ENCODE peak calls at places on chromosomes 11 and 22, in eight cellular contexts. One of them, this sample, is unnamed. For H3K4me1, the result is how much of the 10 kb centered on the place peaks cover.

GRCh38 chr11:2800655-2801531 is 84.7 kb downstream of the CDKN1C start:
- DNase-seq in mucosa of descending colon: no peak
- DNase-seq in A549: no peak
- DNase-seq in lower lobe of right lung: peak
- DNase-seq in esophagus squamous epithelium: no peak
- DNase-seq in adipocyte: no peak
- DNase-seq in tibial nerve: no peak
- DNase-seq in upper lobe of right lung: peak
- DNase-seq in this sample: no peak

GRCh38 chr22:23117890-23118646 is 23.7 kb downstream of the RSPH14 start:
- DNase-seq in esophagus squamous epithelium: no peak
- DNase-seq in adipocyte: no peak
- DNase-seq in upper lobe of right lung: no peak
- DNase-seq in lower lobe of right lung: no peak
- DNase-seq in mucosa of descending colon: no peak
- DNase-seq in tibial nerve: no peak
- DNase-seq in A549: no peak
- DNase-seq in this sample: no peak

GRCh38 chr11:67384851-67385366 is 6.9 kb upstream of the RAD9A start:
- DNase-seq in tibial nerve: no peak
- DNase-seq in mucosa of descending colon: no peak
- DNase-seq in adipocyte: peak
- DNase-seq in upper lobe of right lung: no peak
- DNase-seq in A549: peak
- DNase-seq in esophagus squamous epithelium: no peak
- DNase-seq in lower lobe of right lung: no peak
- DNase-seq in this sample: no peak

GRCh38 chr22:25736378-25737011 is 5.5 kb upstream of the MYO18B start:
- DNase-seq in adipocyte: no peak
- DNase-seq in A549: no peak
- DNase-seq in tibial nerve: no peak
- DNase-seq in upper lobe of right lung: no peak
- DNase-seq in mucosa of descending colon: no peak
- DNase-seq in lower lobe of right lung: no peak
- DNase-seq in esophagus squamous epithelium: no peak
- DNase-seq in this sample: no peak

GRCh38 chr11:20047006-20047405 is 113.3 kb downstream of the DBX1 start:
- DNase-seq in mucosa of descending colon: no peak
- DNase-seq in A549: no peak
- DNase-seq in upper lobe of right lung: no peak
- DNase-seq in tibial nerve: no peak
- DNase-seq in esophagus squamous epithelium: no peak
- DNase-seq in lower lobe of right lung: no peak
- DNase-seq in adipocyte: no peak
- DNase-seq in this sample: no peak

GRCh38 chr11:110026823-110027626 is 66.2 kb upstream of the ZC3H12C start:
- DNase-seq in adipocyte: no peak
- DNase-seq in esophagus squamous epithelium: no peak
- DNase-seq in A549: no peak
- DNase-seq in tibial nerve: peak
- DNase-seq in lower lobe of right lung: no peak
- DNase-seq in upper lobe of right lung: no peak
- DNase-seq in mucosa of descending colon: peak
- DNase-seq in this sample: no peak

GRCh38 chr22:23119492-23120414 is 22.0 kb downstream of the RSPH14 start:
- DNase-seq in tibial nerve: no peak
- DNase-seq in upper lobe of right lung: no peak
- DNase-seq in lower lobe of right lung: no peak
- DNase-seq in adipocyte: no peak
- DNase-seq in mucosa of descending colon: no peak
- DNase-seq in A549: no peak
- DNase-seq in esophagus squamous epithelium: no peak
- DNase-seq in this sample: no peak

GRCh38 chr11:23765862-23766261 is 731.0 kb upstream of the LUZP2 start:
- DNase-seq in upper lobe of right lung: no peak
- DNase-seq in tibial nerve: no peak
- DNase-seq in A549: no peak
- DNase-seq in lower lobe of right lung: no peak
- DNase-seq in mucosa of descending colon: no peak
- DNase-seq in adipocyte: peak
- DNase-seq in esophagus squamous epithelium: no peak
- DNase-seq in this sample: no peak

GRCh38 chr11:46391578-46392420 is at the start of gene CHRM4:
- DNase-seq in A549: peak
- DNase-seq in tibial nerve: no peak
- DNase-seq in mucosa of descending colon: no peak
- DNase-seq in esophagus squamous epithelium: no peak
- DNase-seq in lower lobe of right lung: no peak
- DNase-seq in upper lobe of right lung: no peak
- DNase-seq in adipocyte: peak
- DNase-seq in this sample: no peak

GRCh38 chr11:103013426-103013825 is 57.9 kb upstream of the MMP13 start:
- DNase-seq in upper lobe of right lung: no peak
- DNase-seq in A549: no peak
- DNase-seq in mucosa of descending colon: no peak
- DNase-seq in esophagus squamous epithelium: no peak
- DNase-seq in lower lobe of right lung: no peak
- DNase-seq in adipocyte: peak
- DNase-seq in tibial nerve: no peak
- DNase-seq in this sample: no peak

GRCh38 chr22:44032126-44032730 is 8.1 kb downstream of the PARVB start:
- DNase-seq in lower lobe of right lung: peak
- DNase-seq in upper lobe of right lung: no peak
- DNase-seq in esophagus squamous epithelium: no peak
- DNase-seq in tibial nerve: no peak
- DNase-seq in adipocyte: no peak
- DNase-seq in A549: no peak
- DNase-seq in mucosa of descending colon: no peak
- DNase-seq in this sample: no peak

GRCh38 chr22:40463017-40463631 is 92.7 kb downstream of the SGSM3 start:
- DNase-seq in A549: no peak
- DNase-seq in esophagus squamous epithelium: no peak
- DNase-seq in upper lobe of right lung: no peak
- DNase-seq in lower lobe of right lung: no peak
- DNase-seq in mucosa of descending colon: peak
- DNase-seq in adipocyte: no peak
- DNase-seq in tibial nerve: no peak
- DNase-seq in this sample: no peak

GRCh38 chr11:30895046-30895445 is 308.9 kb upstream of the MPPED2 start:
- DNase-seq in upper lobe of right lung: no peak
- DNase-seq in adipocyte: no peak
- DNase-seq in mucosa of descending colon: no peak
- DNase-seq in lower lobe of right lung: no peak
- DNase-seq in esophagus squamous epithelium: no peak
- DNase-seq in tibial nerve: no peak
- DNase-seq in A549: no peak
- DNase-seq in this sample: no peak

GRCh38 chr11:120112174-120112796 is 25.6 kb downstream of the TRIM29 start:
- DNase-seq in adipocyte: no peak
- DNase-seq in lower lobe of right lung: no peak
- DNase-seq in upper lobe of right lung: no peak
- DNase-seq in tibial nerve: no peak
- DNase-seq in A549: no peak
- DNase-seq in esophagus squamous epithelium: no peak
- DNase-seq in mucosa of descending colon: no peak
- DNase-seq in this sample: no peak

GRCh38 chr11:11960687-11961086 is 47.7 kb downstream of the DKK3 start:
- DNase-seq in lower lobe of right lung: no peak
- DNase-seq in adipocyte: no peak
- DNase-seq in A549: no peak
- DNase-seq in upper lobe of right lung: no peak
- DNase-seq in esophagus squamous epithelium: no peak
- DNase-seq in mucosa of descending colon: no peak
- DNase-seq in tibial nerve: no peak
- DNase-seq in this sample: no peak

GRCh38 chr11:15073361-15074205 is at the start of gene CALCB:
- DNase-seq in esophagus squamous epithelium: no peak
- DNase-seq in adipocyte: peak
- DNase-seq in A549: peak
- DNase-seq in mucosa of descending colon: peak
- DNase-seq in tibial nerve: no peak
- DNase-seq in lower lobe of right lung: peak
- DNase-seq in upper lobe of right lung: no peak
- DNase-seq in this sample: no peak

GRCh38 chr22:30275625-30276024 is 9.0 kb upstream of the OSM start:
- DNase-seq in A549: no peak
- DNase-seq in esophagus squamous epithelium: no peak
- DNase-seq in lower lobe of right lung: no peak
- DNase-seq in adipocyte: no peak
- DNase-seq in mucosa of descending colon: no peak
- DNase-seq in upper lobe of right lung: no peak
- DNase-seq in tibial nerve: no peak
- DNase-seq in this sample: no peak

GRCh38 chr11:134466035-134466908 is 54.2 kb upstream of the B3GAT1 start:
- DNase-seq in A549: no peak
- DNase-seq in lower lobe of right lung: no peak
- DNase-seq in esophagus squamous epithelium: no peak
- DNase-seq in adipocyte: no peak
- DNase-seq in tibial nerve: no peak
- DNase-seq in mucosa of descending colon: peak
- DNase-seq in upper lobe of right lung: no peak
- DNase-seq in this sample: no peak

GRCh38 chr11:26677566-26677965 is 44.3 kb downstream of the SLC5A12 start:
- DNase-seq in lower lobe of right lung: no peak
- DNase-seq in adipocyte: no peak
- DNase-seq in tibial nerve: no peak
- DNase-seq in upper lobe of right lung: no peak
- DNase-seq in mucosa of descending colon: no peak
- DNase-seq in esophagus squamous epithelium: no peak
- DNase-seq in A549: no peak
- DNase-seq in this sample: no peak

GRCh38 chr11:2142300-2142759 is 3.1 kb upstream of the IGF2 start:
- DNase-seq in mucosa of descending colon: no peak
- DNase-seq in A549: no peak
- DNase-seq in adipocyte: peak
- DNase-seq in tibial nerve: no peak
- DNase-seq in esophagus squamous epithelium: no peak
- DNase-seq in upper lobe of right lung: no peak
- DNase-seq in lower lobe of right lung: no peak
- DNase-seq in this sample: no peak

GRCh38 chr22:20239951-20240773 is 28.0 kb downstream of the RTN4R start:
- DNase-seq in mucosa of descending colon: no peak
- DNase-seq in upper lobe of right lung: no peak
- DNase-seq in adipocyte: no peak
- DNase-seq in lower lobe of right lung: no peak
- DNase-seq in tibial nerve: no peak
- DNase-seq in esophagus squamous epithelium: no peak
- DNase-seq in A549: no peak
- DNase-seq in this sample: no peak

GRCh38 chr22:19291218-19291579 is 320 bp downstream of the CLTCL1 start:
- DNase-seq in esophagus squamous epithelium: no peak
- DNase-seq in tibial nerve: no peak
- DNase-seq in upper lobe of right lung: peak
- DNase-seq in lower lobe of right lung: peak
- DNase-seq in adipocyte: peak
- DNase-seq in A549: no peak
- DNase-seq in mucosa of descending colon: peak
- DNase-seq in this sample: no peak

GRCh38 chr11:12411806-12412727 is 34.7 kb downstream of the PARVA start:
- DNase-seq in A549: peak
- DNase-seq in tibial nerve: peak
- DNase-seq in mucosa of descending colon: peak
- DNase-seq in esophagus squamous epithelium: no peak
- DNase-seq in adipocyte: peak
- DNase-seq in upper lobe of right lung: no peak
- DNase-seq in lower lobe of right lung: peak
- DNase-seq in this sample: peak

GRCh38 chr11:1049431-1049891 is 12.9 kb upstream of the MUC6 start:
- DNase-seq in tibial nerve: no peak
- DNase-seq in A549: no peak
- DNase-seq in adipocyte: no peak
- DNase-seq in lower lobe of right lung: peak
- DNase-seq in upper lobe of right lung: peak
- DNase-seq in mucosa of descending colon: no peak
- DNase-seq in esophagus squamous epithelium: no peak
- DNase-seq in this sample: no peak

GRCh38 chr11:117950999-117951961 is 22.1 kb upstream of the TMPRSS13 start:
- DNase-seq in lower lobe of right lung: no peak
- DNase-seq in upper lobe of right lung: no peak
- DNase-seq in adipocyte: no peak
- DNase-seq in tibial nerve: no peak
- DNase-seq in mucosa of descending colon: no peak
- DNase-seq in esophagus squamous epithelium: no peak
- DNase-seq in A549: no peak
- DNase-seq in this sample: no peak
- H3K4me1 ChIP-seq in lower lobe of right lung: half or more
- H3K4me1 ChIP-seq in upper lobe of right lung: under half
- H3K4me1 ChIP-seq in adipocyte: under half
- H3K4me1 ChIP-seq in tibial nerve: under half
- H3K4me1 ChIP-seq in mucosa of descending colon: under half
- H3K4me1 ChIP-seq in esophagus squamous epithelium: under half
- H3K4me1 ChIP-seq in A549: under half
- H3K4me1 ChIP-seq in this sample: under half

DNA sequence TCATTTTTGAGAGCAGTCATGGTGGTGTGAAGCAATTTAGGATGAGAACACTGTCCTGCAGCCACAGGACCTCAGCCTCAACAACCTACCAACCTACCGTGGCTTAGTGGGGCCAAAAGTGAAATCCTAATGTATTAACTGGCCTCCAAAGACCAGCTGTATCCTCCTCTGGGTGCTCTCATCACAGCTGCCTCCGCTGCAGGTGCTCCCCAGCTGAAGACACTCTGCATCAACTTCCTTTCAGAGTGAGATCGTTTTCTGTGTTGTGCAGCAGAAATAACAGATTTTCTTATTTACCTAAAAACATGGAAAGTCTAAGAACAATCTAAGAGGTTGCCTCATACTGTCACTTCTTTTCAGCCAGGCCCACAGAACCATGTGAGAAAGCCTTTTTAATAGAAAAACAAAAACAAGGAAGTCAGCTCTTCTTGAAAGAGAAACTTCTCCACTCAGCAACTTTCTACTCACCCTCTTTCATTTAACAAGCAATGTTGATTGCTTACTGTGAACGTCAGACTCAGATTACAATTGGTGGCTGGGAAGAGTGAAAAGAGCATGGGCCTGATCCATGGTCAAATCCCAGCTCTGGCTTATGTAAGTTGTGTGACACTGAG is 136.1 kb downstream of the TENM4 start:
- DNase-seq in upper lobe of right lung: no peak
- DNase-seq in lower lobe of right lung: no peak
- DNase-seq in mucosa of descending colon: no peak
- DNase-seq in adipocyte: peak
- DNase-seq in A549: no peak
- DNase-seq in esophagus squamous epithelium: no peak
- DNase-seq in tibial nerve: no peak
- DNase-seq in this sample: no peak
- H3K4me3 ChIP-seq in upper lobe of right lung: no peak
- H3K4me3 ChIP-seq in lower lobe of right lung: no peak
- H3K4me3 ChIP-seq in mucosa of descending colon: no peak
- H3K4me3 ChIP-seq in adipocyte: no peak
- H3K4me3 ChIP-seq in A549: no peak
- H3K4me3 ChIP-seq in esophagus squamous epithelium: no peak
- H3K4me3 ChIP-seq in tibial nerve: no peak
- H3K4me3 ChIP-seq in this sample: no peak

GRCh38 chr11:121349790-121350189 is 57.2 kb downstream of the SC5D start:
- DNase-seq in esophagus squamous epithelium: no peak
- DNase-seq in upper lobe of right lung: no peak
- DNase-seq in tibial nerve: no peak
- DNase-seq in adipocyte: no peak
- DNase-seq in lower lobe of right lung: no peak
- DNase-seq in mucosa of descending colon: no peak
- DNase-seq in A549: no peak
- DNase-seq in this sample: no peak
- H3K4me1 ChIP-seq in esophagus squamous epithelium: under half
- H3K4me1 ChIP-seq in upper lobe of right lung: under half
- H3K4me1 ChIP-seq in tibial nerve: under half
- H3K4me1 ChIP-seq in adipocyte: under half
- H3K4me1 ChIP-seq in lower lobe of right lung: under half
- H3K4me1 ChIP-seq in mucosa of descending colon: under half
- H3K4me1 ChIP-seq in A549: under half
- H3K4me1 ChIP-seq in this sample: under half

GRCh38 chr22:42717197-42717967 is 3.3 kb downstream of the A4GALT start:
- DNase-seq in adipocyte: no peak
- DNase-seq in upper lobe of right lung: no peak
- DNase-seq in lower lobe of right lung: no peak
- DNase-seq in tibial nerve: no peak
- DNase-seq in A549: peak
- DNase-seq in mucosa of descending colon: no peak
- DNase-seq in esophagus squamous epithelium: no peak
- DNase-seq in this sample: no peak
- H3K4me3 ChIP-seq in adipocyte: peak
- H3K4me3 ChIP-seq in upper lobe of right lung: no peak
- H3K4me3 ChIP-seq in lower lobe of right lung: no peak
- H3K4me3 ChIP-seq in tibial nerve: peak
- H3K4me3 ChIP-seq in A549: no peak
- H3K4me3 ChIP-seq in mucosa of descending colon: no peak
- H3K4me3 ChIP-seq in esophagus squamous epithelium: no peak
- H3K4me3 ChIP-seq in this sample: no peak